ENCODE peak calls at places on chromosomes 6 and 20, in eight cellular contexts. Z is OCI-M1, D is tibial artery, Y is NCI-H1694 treated with DMSO at 0.1 percent for 48 hours, W is activated T-cell treated with anti-CD3 and anti-CD28 coated beads for 1 hour, R is GM20000, V is AG08396, H is stromal cell of bone marrow. P is an unnamed sample.

GRCh38 chr6:26536571-26537159 is 1.5 kb upstream of the HMGN4 start:
- DNase-seq in Z (peak; percentile 83), D (no peak), Y (peak; percentile 47), W (no peak), R (no peak), V (no peak), H (peak; percentile 49), P (no peak)

GRCh38 chr6:149166324-149166723 is 151.2 kb upstream of the TAB2 start:
- DNase-seq in Z (no peak), D (no peak), Y (no peak), W (no peak), R (no peak), V (no peak), H (no peak), P (no peak)

GRCh38 chr6:150078788-150079187 is 9.9 kb upstream of the ULBP3 start:
- DNase-seq in Z (peak; percentile 69), D (no peak), Y (no peak), W (no peak), R (no peak), V (no peak), H (no peak), P (no peak)

GRCh38 chr6:156383059-156383458 is 394.1 kb upstream of the ARID1B start:
- DNase-seq in Z (no peak), D (no peak), Y (no peak), W (no peak), R (no peak), V (no peak), H (no peak), P (no peak)

GRCh38 chr20:25484224-25484846 is 76.9 kb downstream of the GINS1 start:
- DNase-seq in Z (no peak), D (no peak), Y (no peak), W (no peak), R (no peak), V (no peak), H (no peak), P (no peak)

GRCh38 chr20:45193331-45193730 is 13.5 kb upstream of the SEMG1 start:
- DNase-seq in Z (no peak), D (no peak), Y (no peak), W (no peak), R (no peak), V (no peak), H (no peak), P (no peak)

GRCh38 chr6:83417880-83418663 is 12.8 kb downstream of the ME1 start:
- DNase-seq in Z (peak; percentile 79), D (no peak), Y (no peak), W (no peak), R (peak; percentile 33), V (peak; percentile 45), H (peak; percentile 43), P (no peak)

GRCh38 chr6:168372871-168373270 is 53.3 kb upstream of the DACT2 start:
- DNase-seq in Z (no peak), D (no peak), Y (no peak), W (no peak), R (no peak), V (no peak), H (no peak), P (no peak)

GRCh38 chr20:14700641-14700965 is 363.2 kb upstream of the FLRT3 start:
- DNase-seq in Z (peak; percentile 20), D (no peak), Y (no peak), W (no peak), R (no peak), V (no peak), H (peak; percentile 31), P (no peak)

GRCh38 chr20:17665756-17666155 is 16.3 kb downstream of the RRBP1 start:
- DNase-seq in Z (no peak), D (no peak), Y (no peak), W (no peak), R (no peak), V (no peak), H (no peak), P (no peak)

GRCh38 chr6:157533397-157533814 is 152.4 kb downstream of the ZDHHC14 start:
- DNase-seq in Z (no peak), D (no peak), Y (no peak), W (no peak), R (no peak), V (no peak), H (no peak), P (no peak)

GRCh38 chr6:27879795-27880194 is 32.4 kb downstream of the OR2B2 start:
- DNase-seq in Z (no peak), D (no peak), Y (no peak), W (no peak), R (no peak), V (no peak), H (no peak), P (no peak)

GRCh38 chr20:15756401-15756800 is 816.8 kb downstream of the KIF16B start:
- DNase-seq in Z (no peak), D (no peak), Y (no peak), W (no peak), R (no peak), V (no peak), H (no peak), P (no peak)

GRCh38 chr6:14000901-14001300 is 76.1 kb downstream of the RNF182 start:
- DNase-seq in Z (no peak), D (no peak), Y (no peak), W (no peak), R (no peak), V (no peak), H (peak; percentile 18), P (no peak)

GRCh38 chr6:53398541-53399344 is 50.0 kb upstream of the ELOVL5 start:
- DNase-seq in Z (no peak), D (no peak), Y (no peak), W (no peak), R (no peak), V (no peak), H (no peak), P (no peak)

GRCh38 chr6:25921525-25922203 is 8.8 kb downstream of the SLC17A2 start:
- DNase-seq in Z (peak; percentile 55), D (no peak), Y (no peak), W (no peak), R (no peak), V (no peak), H (no peak), P (no peak)

GRCh38 chr6:85392379-85392778 is 57.5 kb upstream of the NT5E start:
- DNase-seq in Z (no peak), D (no peak), Y (no peak), W (no peak), R (no peak), V (no peak), H (no peak), P (no peak)

GRCh38 chr6:10478187-10479040 is 42.7 kb upstream of the GCNT2 start:
- DNase-seq in Z (peak; percentile 80), D (no peak), Y (peak; percentile 59), W (no peak), R (peak; percentile 77), V (peak; percentile 61), H (peak; percentile 11), P (no peak)

GRCh38 chr6:137148291-137149076 is 25.0 kb downstream of the IL22RA2 start:
- DNase-seq in Z (no peak), D (no peak), Y (no peak), W (no peak), R (no peak), V (no peak), H (peak; percentile 58), P (no peak)

GRCh38 chr6:40477246-40478126 is 109.7 kb downstream of the LRFN2 start:
- DNase-seq in Z (no peak), D (no peak), Y (peak; percentile 86), W (peak; percentile 2), R (no peak), V (no peak), H (no peak), P (peak; percentile 6)

GRCh38 chr20:50434653-50435396 is 75.4 kb upstream of the PTPN1 start:
- DNase-seq in Z (peak; percentile 34), D (peak; percentile 60), Y (no peak), W (no peak), R (no peak), V (peak; percentile 16), H (peak; percentile 57), P (no peak)

GRCh38 chr20:57655812-57656161 is 35.6 kb upstream of the ZBP1 start:
- DNase-seq in Z (no peak), D (no peak), Y (no peak), W (no peak), R (no peak), V (peak; percentile 8), H (no peak), P (no peak)

GRCh38 chr6:161496941-161497340 is 223.1 kb upstream of the AGPAT4 start:
- DNase-seq in Z (no peak), D (no peak), Y (no peak), W (no peak), R (no peak), V (no peak), H (no peak), P (no peak)

GRCh38 chr6:95280690-95281273 is 296.6 kb upstream of the MANEA start:
- DNase-seq in Z (peak; percentile 64), D (no peak), Y (peak; percentile 70), W (no peak), R (peak; percentile 2), V (no peak), H (peak; percentile 1), P (no peak)

GRCh38 chr6:25606151-25606550 is 45.9 kb upstream of the SCGN start:
- DNase-seq in Z (no peak), D (no peak), Y (no peak), W (no peak), R (no peak), V (no peak), H (no peak), P (no peak)

GRCh38 chr6:169701218-169701952 is 444 bp downstream of the WDR27 start:
- DNase-seq in Z (peak; percentile 49), D (peak; percentile 73), Y (no peak), W (no peak), R (no peak), V (no peak), H (no peak), P (no peak)

GRCh38 chr20:40189621-40190020 is 499.4 kb downstream of the MAFB start:
- DNase-seq in Z (no peak), D (no peak), Y (no peak), W (no peak), R (no peak), V (no peak), H (no peak), P (no peak)

GRCh38 chr6:146997062-146997461 is 207.2 kb upstream of the STXBP5 start:
- DNase-seq in Z (no peak), D (no peak), Y (no peak), W (no peak), R (no peak), V (peak; percentile 18), H (no peak), P (no peak)

P was measured in activated effector memory CD4-positive, alpha-beta T cell treated with Interleukin-2 at 50 U/mL for 16 hours.